ENCODE peak calls at places on chromosome 17, in four cellular contexts. T is ovary, P is dorsolateral prefrontal cortex, O is MCF 10A. Q is an unnamed sample.

GRCh38 chr17:49928826-49929475 is 40.0 kb upstream of the DLX4 start:
- DNase-seq in O (no peak), T (no peak), P (no peak), Q (peak)

GRCh38 chr17:2965621-2966275 is 97.7 kb downstream of the OR1D5 start:
- DNase-seq in T (no peak), P (no peak), O (peak), Q (peak)

GRCh38 chr17:48633266-48633816 is 7.2 kb upstream of the HOXB9 start:
- DNase-seq in P (no peak), O (no peak), T (no peak), Q (no peak)

GRCh38 chr17:42068979-42069378 is 18.6 kb upstream of the C17orf113 start:
- DNase-seq in T (no peak), O (no peak), P (no peak), Q (no peak)

GRCh38 chr17:50283246-50283645 is 9.0 kb downstream of the TMEM92 start:
- DNase-seq in O (no peak), T (no peak), P (no peak), Q (no peak)

GRCh38 chr17:39069114-39069756 is 82.2 kb downstream of the PLXDC1 start:
- DNase-seq in P (no peak), T (no peak), O (peak), Q (peak)

GRCh38 chr17:62684179-62684578 is 56.7 kb downstream of the MRC2 start:
- DNase-seq in P (no peak), T (no peak), O (no peak), Q (no peak)

GRCh38 chr17:83064732-83065659 is 14.4 kb upstream of the METRNL start:
- DNase-seq in T (peak), P (peak), O (peak), Q (peak)

GRCh38 chr17:4450710-4451316 is 17.1 kb downstream of the SPNS3 start:
- DNase-seq in T (no peak), P (no peak), O (no peak), Q (no peak)

GRCh38 chr17:76716834-76717205 is 6.1 kb upstream of the MXRA7 start:
- DNase-seq in T (no peak), P (no peak), O (peak), Q (no peak)

GRCh38 chr17:68455756-68456528 is 1.4 kb downstream of the WIPI1 start:
- DNase-seq in T (no peak), O (peak), P (no peak), Q (peak)

GRCh38 chr17:31068291-31068690 is 26.5 kb upstream of the NF1 start:
- DNase-seq in P (no peak), T (no peak), O (peak), Q (peak)

GRCh38 chr17:73215414-73215813 is 22.6 kb downstream of the COG1 start:
- DNase-seq in O (no peak), P (no peak), T (no peak), Q (no peak)

GRCh38 chr17:45016823-45017222 is 34.6 kb downstream of the DCAKD start:
- DNase-seq in P (no peak), O (peak), T (no peak), Q (peak)
- TF ChIP-seq CTCF in P (no peak), O (peak), T (no peak), Q (peak)

GRCh38 chr17:28371245-28372202 is at the start of gene SARM1:
- DNase-seq in T (peak), P (peak), O (peak), Q (no peak)

GRCh38 chr17:28370744-28371103 is 617 bp upstream of the VTN start:
- DNase-seq in P (no peak), T (no peak), O (no peak), Q (no peak)

GRCh38 chr17:28369684-28370034 is 448 bp downstream of the VTN start:
- DNase-seq in P (no peak), T (no peak), O (peak), Q (no peak)

GRCh38 chr17:28368915-28369683 is 1.0 kb downstream of the VTN start:
- DNase-seq in P (no peak), O (no peak), T (no peak), Q (no peak)

DNA sequence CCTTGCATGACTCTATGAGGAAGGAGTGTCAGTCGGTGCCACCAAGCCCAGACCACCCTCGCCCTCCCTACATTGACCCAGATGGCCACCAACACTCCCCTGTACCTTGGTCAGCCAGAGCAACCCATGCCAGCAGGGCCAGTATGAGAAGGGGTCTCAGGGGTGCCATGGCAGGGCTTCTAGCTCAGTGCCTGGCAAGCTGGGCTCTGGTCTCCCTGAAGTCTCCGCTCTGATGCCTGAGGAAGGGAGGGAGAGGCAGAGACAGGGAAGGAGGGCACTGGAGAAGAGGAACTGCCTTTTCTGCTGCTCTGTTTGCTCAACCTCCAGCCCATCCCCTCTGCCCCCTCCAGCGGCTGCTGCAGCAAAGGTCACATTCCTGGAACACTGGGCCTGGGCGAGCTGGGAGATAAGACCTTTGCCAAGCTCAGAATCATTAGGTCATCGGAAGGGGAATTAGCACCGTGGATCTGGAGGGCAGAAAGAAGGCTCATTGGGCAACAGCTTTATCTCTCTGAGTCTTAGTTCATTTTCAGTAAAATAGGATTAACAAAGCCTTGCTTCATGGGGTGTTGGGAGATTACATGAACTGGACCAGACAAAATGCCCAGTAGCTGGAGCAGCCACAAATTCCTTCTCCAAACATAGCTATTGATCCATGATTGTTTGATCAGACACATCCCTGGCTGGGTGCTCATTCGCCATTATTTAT is at the start of gene VTN:
- DNase-seq in T (no peak), P (no peak), O (peak), Q (no peak)
- TF ChIP-seq CTCF in T (no peak), P (no peak), O (no peak), Q (no peak)

GRCh38 chr17:78421084-78421533 is 42.7 kb downstream of the PGS1 start:
- DNase-seq in O (no peak), T (no peak), P (no peak), Q (no peak)

GRCh38 chr17:78419970-78420820 is 41.7 kb downstream of the PGS1 start:
- DNase-seq in T (no peak), O (no peak), P (no peak), Q (no peak)

GRCh38 chr17:78422872-78423588 is 44.6 kb downstream of the PGS1 start:
- DNase-seq in P (no peak), O (no peak), T (no peak), Q (no peak)

GRCh38 chr17:78422267-78422605 is 43.8 kb downstream of the PGS1 start:
- DNase-seq in O (no peak), P (no peak), T (no peak), Q (no peak)

GRCh38 chr17:78421534-78422266 is 43.3 kb downstream of the PGS1 start:
- DNase-seq in O (peak), T (peak), P (peak), Q (peak)
- TF ChIP-seq CTCF in O (peak), T (peak), P (peak), Q (peak)

GRCh38 chr17:57955183-57955952 is at the start of gene CUEDC1:
- DNase-seq in P (peak), O (peak), T (peak), Q (no peak)
- TF ChIP-seq CTCF in P (peak), O (peak), T (no peak), Q (peak)

GRCh38 chr17:67156269-67157199 is 88.5 kb downstream of the HELZ start:
- DNase-seq in P (no peak), T (no peak), O (peak), Q (peak)

GRCh38 chr17:67161573-67161972 is 83.4 kb downstream of the HELZ start:
- DNase-seq in P (no peak), T (no peak), O (no peak), Q (no peak)

GRCh38 chr17:67162771-67163170 is 82.2 kb downstream of the HELZ start:
- DNase-seq in T (no peak), P (no peak), O (no peak), Q (no peak)

GRCh38 chr17:67160791-67161190 is 84.2 kb downstream of the HELZ start:
- DNase-seq in O (no peak), T (no peak), P (no peak), Q (no peak)

GRCh38 chr17:67157732-67158639 is 87.0 kb downstream of the HELZ start:
- DNase-seq in T (no peak), P (no peak), O (peak), Q (peak)
- TF ChIP-seq CTCF in T (no peak), P (peak), O (no peak), Q (peak)